ENCODE peak calls at places on chromosomes 7 and 10, in five cellular contexts. One of them, this sample, is unnamed.

GRCh38 chr10:70557876-70558275 is 44.7 kb downstream of the PRF1 start:
- DNase-seq in A549: no peak
- DNase-seq in caudate nucleus: no peak
- DNase-seq in stimulated activated CD4-positive, alpha-beta T cell treated with anti-CD3 and anti-CD28 coated beads, Interleukin-4, amount 100 ng/mL, for 24 hours: no peak
- DNase-seq in upper lobe of right lung: peak
- DNase-seq in this sample: no peak

GRCh38 chr10:32951111-32951510 is 6.9 kb downstream of the ITGB1 start:
- DNase-seq in caudate nucleus: no peak
- DNase-seq in upper lobe of right lung: no peak
- DNase-seq in stimulated activated CD4-positive, alpha-beta T cell treated with anti-CD3 and anti-CD28 coated beads, Interleukin-4, amount 100 ng/mL, for 24 hours: no peak
- DNase-seq in A549: peak
- DNase-seq in this sample: no peak

GRCh38 chr7:17402628-17403278 is 104.3 kb downstream of the AHR start:
- DNase-seq in A549: no peak
- DNase-seq in upper lobe of right lung: no peak
- DNase-seq in caudate nucleus: no peak
- DNase-seq in stimulated activated CD4-positive, alpha-beta T cell treated with anti-CD3 and anti-CD28 coated beads, Interleukin-4, amount 100 ng/mL, for 24 hours: peak
- DNase-seq in this sample: peak

GRCh38 chr10:28509286-28509685 is 23.6 kb upstream of the WAC start:
- DNase-seq in A549: no peak
- DNase-seq in caudate nucleus: no peak
- DNase-seq in stimulated activated CD4-positive, alpha-beta T cell treated with anti-CD3 and anti-CD28 coated beads, Interleukin-4, amount 100 ng/mL, for 24 hours: no peak
- DNase-seq in upper lobe of right lung: no peak
- DNase-seq in this sample: no peak

GRCh38 chr7:22726849-22727792 is at the start of gene IL6:
- DNase-seq in A549: peak
- DNase-seq in upper lobe of right lung: peak
- DNase-seq in stimulated activated CD4-positive, alpha-beta T cell treated with anti-CD3 and anti-CD28 coated beads, Interleukin-4, amount 100 ng/mL, for 24 hours: no peak
- DNase-seq in caudate nucleus: no peak
- DNase-seq in this sample: no peak

GRCh38 chr10:109504401-109504800 is 418.9 kb downstream of the XPNPEP1 start:
- DNase-seq in stimulated activated CD4-positive, alpha-beta T cell treated with anti-CD3 and anti-CD28 coated beads, Interleukin-4, amount 100 ng/mL, for 24 hours: no peak
- DNase-seq in A549: no peak
- DNase-seq in upper lobe of right lung: no peak
- DNase-seq in caudate nucleus: no peak
- DNase-seq in this sample: no peak

GRCh38 chr7:158245724-158246041 is 341.9 kb downstream of the PTPRN2 start:
- DNase-seq in stimulated activated CD4-positive, alpha-beta T cell treated with anti-CD3 and anti-CD28 coated beads, Interleukin-4, amount 100 ng/mL, for 24 hours: no peak
- DNase-seq in A549: no peak
- DNase-seq in caudate nucleus: no peak
- DNase-seq in upper lobe of right lung: peak
- DNase-seq in this sample: no peak

GRCh38 chr10:61888744-61889143 is 12.8 kb upstream of the ARID5B start:
- DNase-seq in stimulated activated CD4-positive, alpha-beta T cell treated with anti-CD3 and anti-CD28 coated beads, Interleukin-4, amount 100 ng/mL, for 24 hours: no peak
- DNase-seq in upper lobe of right lung: no peak
- DNase-seq in caudate nucleus: no peak
- DNase-seq in A549: no peak
- DNase-seq in this sample: no peak

GRCh38 chr10:52820316-52820715 is 47.7 kb upstream of the MBL2 start:
- DNase-seq in A549: no peak
- DNase-seq in caudate nucleus: no peak
- DNase-seq in upper lobe of right lung: no peak
- DNase-seq in stimulated activated CD4-positive, alpha-beta T cell treated with anti-CD3 and anti-CD28 coated beads, Interleukin-4, amount 100 ng/mL, for 24 hours: no peak
- DNase-seq in this sample: no peak

GRCh38 chr10:120948889-120949382 is 97.8 kb downstream of the WDR11 start:
- DNase-seq in upper lobe of right lung: peak
- DNase-seq in A549: no peak
- DNase-seq in caudate nucleus: peak
- DNase-seq in stimulated activated CD4-positive, alpha-beta T cell treated with anti-CD3 and anti-CD28 coated beads, Interleukin-4, amount 100 ng/mL, for 24 hours: peak
- DNase-seq in this sample: peak

GRCh38 chr7:142460402-142461117 is 202.7 kb upstream of the PRSS58 start:
- DNase-seq in upper lobe of right lung: no peak
- DNase-seq in A549: no peak
- DNase-seq in caudate nucleus: no peak
- DNase-seq in stimulated activated CD4-positive, alpha-beta T cell treated with anti-CD3 and anti-CD28 coated beads, Interleukin-4, amount 100 ng/mL, for 24 hours: no peak
- DNase-seq in this sample: no peak

GRCh38 chr7:115289966-115290365 is 368.1 kb downstream of the MDFIC start:
- DNase-seq in A549: no peak
- DNase-seq in upper lobe of right lung: no peak
- DNase-seq in stimulated activated CD4-positive, alpha-beta T cell treated with anti-CD3 and anti-CD28 coated beads, Interleukin-4, amount 100 ng/mL, for 24 hours: no peak
- DNase-seq in caudate nucleus: no peak
- DNase-seq in this sample: no peak

GRCh38 chr10:80538481-80539185 is 931 bp downstream of the SH2D4B start:
- DNase-seq in caudate nucleus: no peak
- DNase-seq in stimulated activated CD4-positive, alpha-beta T cell treated with anti-CD3 and anti-CD28 coated beads, Interleukin-4, amount 100 ng/mL, for 24 hours: no peak
- DNase-seq in A549: no peak
- DNase-seq in upper lobe of right lung: no peak
- DNase-seq in this sample: no peak

GRCh38 chr10:130021373-130021950 is 57.4 kb upstream of the EBF3 start:
- DNase-seq in stimulated activated CD4-positive, alpha-beta T cell treated with anti-CD3 and anti-CD28 coated beads, Interleukin-4, amount 100 ng/mL, for 24 hours: no peak
- DNase-seq in caudate nucleus: no peak
- DNase-seq in A549: no peak
- DNase-seq in upper lobe of right lung: peak
- DNase-seq in this sample: no peak

This sample was measured in T-helper 2 cell treated with Interferon-gamma antibody and Interleukin-4, amounts not matched to agents 5 μg/mL and 100 μg/mL, for 36 hours.